ENCODE peak calls at places on chromosomes 13 and 19, in six cellular contexts. S is K562, T is suprapubic skin, N is stomach, A is GM12878, G is spleen. P is an unnamed sample.
A peak's percentile ranks its signal among the peaks of the same experiment; 100 is the strongest.

GRCh38 chr13:47705185-47705584 is 295.9 kb downstream of the SUCLA2 start:
- DNase-seq in S (no peak), T (no peak), N (no peak), A (no peak), G (no peak), P (no peak)

GRCh38 chr19:31962565-31962996 is 382.8 kb upstream of the ZNF507 start:
- DNase-seq in S (no peak), T (no peak), N (no peak), A (no peak), G (no peak), P (no peak)

GRCh38 chr13:46893221-46893620 is 3.6 kb downstream of the HTR2A start:
- DNase-seq in S (no peak), T (no peak), N (no peak), A (no peak), G (no peak), P (no peak)

GRCh38 chr13:82627183-82627582 is 1255.1 kb downstream of the SLITRK1 start:
- DNase-seq in S (no peak), T (no peak), N (no peak), A (no peak), G (no peak), P (no peak)

GRCh38 chr13:103187621-103188020 is 121.4 kb upstream of the SLC10A2 start:
- DNase-seq in S (no peak), T (no peak), N (no peak), A (no peak), G (no peak), P (no peak)

GRCh38 chr19:33819875-33820781 is 23.5 kb downstream of the KCTD15 start:
- DNase-seq in S (peak; percentile 87), T (peak; percentile 92), N (peak; percentile 88), A (no peak), G (peak; percentile 95), P (peak; percentile 78)

GRCh38 chr19:32480321-32480720 is 74.8 kb downstream of the DPY19L3 start:
- DNase-seq in S (no peak), T (no peak), N (no peak), A (no peak), G (no peak), P (no peak)

GRCh38 chr13:61648546-61648945 is 232.9 kb upstream of the PCDH20 start:
- DNase-seq in S (no peak), T (no peak), N (no peak), A (no peak), G (no peak), P (no peak)

GRCh38 chr13:99677388-99677951 is 176.2 kb downstream of the TM9SF2 start:
- DNase-seq in S (no peak), T (no peak), N (no peak), A (no peak), G (no peak), P (no peak)

GRCh38 chr13:24983094-24983493 is 112.8 kb upstream of the PABPC3 start:
- DNase-seq in S (no peak), T (no peak), N (no peak), A (no peak), G (no peak), P (no peak)

GRCh38 chr19:31390721-31391120 is 41.5 kb upstream of the TSHZ3 start:
- DNase-seq in S (no peak), T (no peak), N (no peak), A (no peak), G (no peak), P (no peak)

GRCh38 chr13:44818016-44818415 is 171.3 kb downstream of the NUFIP1 start:
- DNase-seq in S (no peak), T (no peak), N (no peak), A (no peak), G (no peak), P (no peak)

GRCh38 chr13:70613295-70613694 is 505.0 kb upstream of the KLHL1 start:
- DNase-seq in S (no peak), T (no peak), N (no peak), A (no peak), G (no peak), P (no peak)

GRCh38 chr13:26197298-26197697 is 24.8 kb downstream of the RNF6 start:
- DNase-seq in S (no peak), T (no peak), N (no peak), A (no peak), G (no peak), P (no peak)

GRCh38 chr13:40402931-40403412 is 263.5 kb downstream of the FOXO1 start:
- DNase-seq in S (no peak), T (no peak), N (no peak), A (no peak), G (peak; percentile 81), P (no peak)

GRCh38 chr19:49968279-49968922 is 7.4 kb upstream of the SIGLEC11 start:
- DNase-seq in S (no peak), T (no peak), N (no peak), A (no peak), G (peak; percentile 13), P (no peak)

GRCh38 chr13:74978596-74978995 is 503.4 kb downstream of the TBC1D4 start:
- DNase-seq in S (no peak), T (no peak), N (no peak), A (no peak), G (no peak), P (no peak)

GRCh38 chr13:39035204-39035603 is 2.7 kb downstream of the PROSER1 start:
- DNase-seq in S (no peak), T (no peak), N (no peak), A (no peak), G (no peak), P (no peak)

GRCh38 chr19:4062576-4063368 is 3.9 kb downstream of the ZBTB7A start:
- DNase-seq in S (no peak), T (no peak), N (no peak), A (no peak), G (peak; percentile 80), P (no peak)

GRCh38 chr19:4065430-4066175 is 1.1 kb downstream of the ZBTB7A start:
- DNase-seq in S (peak; percentile 99), T (peak; percentile 97), N (peak; percentile 97), A (peak; percentile 65), G (peak; percentile 98), P (peak; percentile 95)

GRCh38 chr19:4064551-4065260 is 2.0 kb downstream of the ZBTB7A start:
- DNase-seq in S (peak; percentile 69), T (peak; percentile 84), N (peak; percentile 56), A (no peak), G (peak; percentile 93), P (no peak)

GRCh38 chr19:4063369-4064072 is 3.2 kb downstream of the ZBTB7A start:
- DNase-seq in S (no peak), T (no peak), N (no peak), A (no peak), G (peak; percentile 85), P (no peak)

DNA sequence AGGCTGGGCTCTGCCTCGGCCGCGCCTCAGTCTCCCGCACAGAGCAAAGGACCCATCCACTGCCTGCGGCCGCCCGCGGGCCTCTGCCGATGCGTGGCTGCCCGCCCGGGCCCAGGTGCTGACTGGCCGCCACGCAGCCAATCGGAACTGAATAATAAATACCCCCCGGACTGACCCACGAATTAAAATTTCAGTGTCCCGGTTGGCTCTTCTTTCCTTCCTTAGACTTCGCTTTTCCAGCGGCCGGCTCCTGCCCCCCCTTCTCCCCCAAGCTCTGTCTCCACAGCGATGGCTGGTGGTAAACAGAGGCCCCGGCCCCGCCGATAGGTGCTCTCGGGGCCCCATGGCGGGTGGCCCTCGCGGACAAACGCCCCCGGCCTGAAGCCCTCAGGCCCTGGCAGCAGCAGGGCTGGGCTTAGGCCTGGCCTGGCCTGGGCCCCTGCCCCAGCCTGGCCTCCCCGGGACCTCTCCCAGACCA is 2.6 kb downstream of the ZBTB7A start:
- DNase-seq in S (no peak), T (no peak), N (no peak), A (no peak), G (no peak), P (no peak)
- TF ChIP-seq CTCF in S (no peak), T (no peak), N (no peak), A (no peak), G (no peak), P (no peak)

DNA sequence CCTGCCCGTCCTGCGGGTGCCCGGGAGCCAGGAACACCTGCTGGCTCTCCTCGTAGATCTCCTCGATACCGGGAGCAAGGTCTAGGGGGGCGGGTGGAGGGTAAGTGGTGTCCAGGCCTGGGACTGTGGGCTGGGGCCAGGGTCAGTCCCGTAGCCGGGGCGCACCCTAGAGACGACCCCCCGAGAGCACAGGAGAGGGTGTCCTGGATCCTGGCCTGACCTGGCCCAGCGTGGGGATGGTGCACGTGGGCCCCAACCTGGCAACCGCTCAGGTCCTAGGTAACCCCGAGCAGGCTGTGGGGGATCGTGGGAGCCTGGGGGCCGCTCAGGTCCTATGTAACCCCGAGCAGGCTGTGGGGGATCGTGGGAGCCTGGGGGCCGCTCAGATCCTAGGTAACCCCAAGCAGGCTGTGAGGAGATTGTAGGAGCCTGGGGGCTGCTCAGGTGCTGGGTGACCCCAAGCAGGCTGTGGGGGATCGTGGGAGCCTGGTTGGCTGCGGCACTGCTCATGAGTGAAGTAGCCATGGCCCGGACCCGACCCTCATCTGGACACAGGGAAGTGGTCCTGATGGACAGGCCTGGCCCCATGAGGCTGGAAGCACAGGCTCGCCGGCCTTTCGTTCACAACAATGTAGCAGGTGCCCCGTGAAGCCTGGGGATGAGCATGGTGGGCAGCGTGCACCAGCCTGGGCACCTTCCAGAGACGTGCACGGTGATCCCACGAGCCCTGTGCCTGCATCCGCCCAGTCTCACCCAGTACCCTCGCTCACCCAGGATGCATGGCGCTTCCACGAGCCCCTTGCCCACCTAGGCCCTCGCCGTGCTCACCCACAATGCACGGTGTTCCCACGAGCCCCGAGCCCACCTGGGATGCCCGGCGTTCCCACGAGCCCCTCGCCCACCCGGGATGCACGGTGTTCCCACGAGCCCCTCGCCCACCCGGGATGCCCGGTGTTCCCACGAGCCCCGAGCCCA is 6.2 kb downstream of the GPX4 start:
- DNase-seq in S (no peak), T (no peak), N (no peak), A (no peak), G (peak; percentile 77), P (no peak)
- TF ChIP-seq POLR2AphosphoS5 in S (no peak), T (no peak), N (no peak), A (no peak), G (peak; percentile 23), P (no peak)

DNA sequence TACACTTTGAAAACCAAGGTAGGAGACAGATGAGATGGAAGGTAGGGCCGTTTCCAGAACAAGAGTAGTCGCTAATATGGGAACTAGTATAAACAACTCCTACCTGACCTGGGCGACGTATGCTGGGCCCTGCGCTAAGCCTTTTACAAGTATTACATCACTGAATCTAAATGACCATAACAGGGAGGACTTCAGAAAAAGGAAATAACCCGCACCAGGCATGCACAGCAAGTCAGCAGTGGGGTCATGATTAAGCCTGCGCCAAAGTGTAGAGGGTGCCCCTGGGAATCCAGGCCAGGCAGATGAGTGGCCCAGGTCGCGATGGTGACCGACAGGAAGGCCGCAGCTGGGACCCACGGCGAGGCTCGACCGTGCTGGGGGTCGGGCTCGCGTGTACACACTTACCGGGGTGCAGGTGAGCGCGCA is 597 bp downstream of the ATP13A1 start:
- DNase-seq in S (peak; percentile 46), T (no peak), N (no peak), A (no peak), G (no peak), P (no peak)
- TF ChIP-seq POLR2A in S (no peak), T (no peak), N (no peak), A (no peak), G (no peak), P (no peak)

GRCh38 chr19:1269478-1270167 is 491 bp downstream of the CIRBP start:
- DNase-seq in S (peak; percentile 87), T (peak; percentile 93), N (peak; percentile 86), A (no peak), G (peak; percentile 95), P (peak; percentile 86)
- TF ChIP-seq CTCF in S (no peak), T (no peak), N (no peak), A (no peak), G (no peak), P (no peak)

GRCh38 chr13:35723820-35724219 is 247.3 kb upstream of the MAB21L1 start:
- DNase-seq in S (no peak), T (no peak), N (no peak), A (no peak), G (no peak), P (no peak)
- TF ChIP-seq POLR2AphosphoS5 in S (no peak), T (peak; percentile 24), N (no peak), A (no peak), G (no peak), P (no peak)

GRCh38 chr13:96519380-96519779 is 429.5 kb downstream of the HS6ST3 start:
- DNase-seq in S (no peak), T (no peak), N (no peak), A (no peak), G (no peak), P (no peak)
- TF ChIP-seq POLR2A in S (no peak), T (no peak), N (no peak), A (no peak), G (no peak), P (no peak)

P was measured in breast epithelium.